ENCODE peak calls at places on chromosomes 11 and 22, in nine cellular contexts. H is right cardiac atrium; B is Caco-2; Z is tibial artery; V is heart left ventricle; D is effector memory CD4-positive, alpha-beta T cell; A is fibroblast of lung; M is thoracic aorta; O is aorta. X is an unnamed sample. For H3K4me1, the result is how much of the 10 kb centered on the place peaks cover.

GRCh38 chr11:33052241-33052640 is 12.9 kb downstream of the TCP11L1 start:
- DNase-seq in H (no peak), B (no peak), Z (no peak), V (no peak), D (no peak), A (no peak), M (no peak), O (no peak), X (no peak)

GRCh38 chr22:33409134-33409533 is 351.0 kb upstream of the SYN3 start:
- DNase-seq in H (no peak), B (no peak), Z (no peak), V (no peak), D (no peak), A (no peak), M (no peak), O (no peak), X (no peak)

GRCh38 chr11:37747121-37747520 is 1149.1 kb upstream of the RAG2 start:
- DNase-seq in H (no peak), B (no peak), Z (no peak), V (no peak), D (no peak), A (peak), M (no peak), O (no peak), X (no peak)

GRCh38 chr22:25202290-25202921 is 2.7 kb downstream of the CRYBB3 start:
- DNase-seq in H (no peak), B (peak), Z (peak), V (peak), D (peak), A (peak), M (no peak), O (peak), X (peak)

GRCh38 chr11:134481135-134481534 is 69.1 kb upstream of the B3GAT1 start:
- DNase-seq in H (no peak), B (no peak), Z (no peak), V (no peak), D (no peak), A (no peak), M (no peak), O (no peak), X (no peak)

GRCh38 chr22:46087816-46088277 is 62.5 kb upstream of the PPARA start:
- DNase-seq in H (peak), B (no peak), Z (peak), V (peak), D (no peak), A (peak), M (peak), O (peak), X (peak)

GRCh38 chr11:104572279-104572678 is 326.0 kb downstream of the CASP12 start:
- DNase-seq in H (no peak), B (no peak), Z (no peak), V (no peak), D (no peak), A (peak), M (no peak), O (no peak), X (no peak)

GRCh38 chr11:4022669-4023068 is 71.9 kb upstream of the RRM1 start:
- DNase-seq in H (no peak), B (no peak), Z (no peak), V (no peak), D (no peak), A (no peak), M (no peak), O (no peak), X (no peak)

GRCh38 chr11:22875869-22876473 is 15.7 kb upstream of the CCDC179 start:
- DNase-seq in H (peak), B (peak), Z (peak), V (peak), D (peak), A (peak), M (peak), O (no peak), X (peak)

GRCh38 chr11:120956710-120957500 is 67.0 kb upstream of the TBCEL start:
- DNase-seq in H (no peak), B (no peak), Z (no peak), V (no peak), D (no peak), A (no peak), M (no peak), O (no peak), X (no peak)

GRCh38 chr22:27670701-27671412 is 130.7 kb downstream of the MN1 start:
- DNase-seq in H (peak), B (peak), Z (no peak), V (peak), D (no peak), A (no peak), M (no peak), O (no peak), X (peak)

GRCh38 chr22:30337461-30337778 is 10.7 kb upstream of the TBC1D10A start:
- DNase-seq in H (no peak), B (no peak), Z (no peak), V (no peak), D (no peak), A (no peak), M (no peak), O (no peak), X (no peak)

GRCh38 chr11:72589802-72590761 is 84.1 kb downstream of the PDE2A start:
- DNase-seq in H (no peak), B (peak), Z (no peak), V (no peak), D (peak), A (peak), M (no peak), O (peak), X (peak)

GRCh38 chr22:29975494-29975893 is 92.5 kb downstream of the MTMR3 start:
- DNase-seq in H (no peak), B (no peak), Z (no peak), V (no peak), D (no peak), A (no peak), M (no peak), O (no peak), X (no peak)

GRCh38 chr22:22535662-22536061 is 15.6 kb upstream of the ZNF280A start:
- DNase-seq in H (no peak), B (no peak), Z (no peak), V (no peak), D (no peak), A (no peak), M (no peak), O (no peak), X (no peak)

DNA sequence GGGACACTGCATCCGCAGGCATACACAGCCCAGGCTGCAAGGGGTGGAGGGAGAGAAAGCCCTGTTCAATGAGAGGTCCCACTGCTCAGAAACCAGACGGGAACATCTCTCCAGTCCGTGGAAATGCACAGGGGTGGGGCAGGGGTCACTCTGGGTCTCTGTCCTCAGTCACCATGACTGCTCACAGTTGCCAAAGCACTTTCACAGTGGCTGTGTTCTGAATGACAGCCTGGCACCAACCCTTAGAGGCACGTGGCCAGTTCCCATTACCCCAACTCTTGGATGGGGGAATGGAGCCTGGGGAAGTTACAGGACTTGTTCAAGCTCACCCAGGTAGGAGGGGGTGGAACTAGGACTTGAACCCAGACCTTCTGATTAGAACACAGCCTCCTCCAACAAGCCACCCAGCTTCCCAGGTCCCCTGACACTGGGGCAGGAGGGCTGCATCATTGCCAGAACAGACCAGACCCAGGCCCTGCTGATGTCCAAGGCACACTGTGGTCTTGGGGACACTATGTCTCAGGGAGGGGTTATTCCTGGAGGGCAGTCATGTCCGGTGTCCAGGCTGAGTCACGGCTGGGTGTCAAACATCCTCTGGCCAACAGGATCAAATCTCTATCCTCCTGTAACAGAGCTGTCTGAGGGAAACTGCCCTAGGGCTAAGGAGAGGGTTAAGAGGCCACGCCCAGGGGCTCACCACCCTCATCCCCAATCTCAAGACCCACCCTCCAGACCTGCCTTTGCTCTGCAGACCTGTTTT is 8.2 kb downstream of the ZNF70 start:
- DNase-seq in H (peak), B (no peak), Z (no peak), V (peak), D (no peak), A (no peak), M (no peak), O (no peak), X (no peak)
- H3K4me1 ChIP-seq in H (under half), B (under half), Z (under half), V (under half), D (under half), A (under half), M (under half), O (under half), X (under half)

DNA sequence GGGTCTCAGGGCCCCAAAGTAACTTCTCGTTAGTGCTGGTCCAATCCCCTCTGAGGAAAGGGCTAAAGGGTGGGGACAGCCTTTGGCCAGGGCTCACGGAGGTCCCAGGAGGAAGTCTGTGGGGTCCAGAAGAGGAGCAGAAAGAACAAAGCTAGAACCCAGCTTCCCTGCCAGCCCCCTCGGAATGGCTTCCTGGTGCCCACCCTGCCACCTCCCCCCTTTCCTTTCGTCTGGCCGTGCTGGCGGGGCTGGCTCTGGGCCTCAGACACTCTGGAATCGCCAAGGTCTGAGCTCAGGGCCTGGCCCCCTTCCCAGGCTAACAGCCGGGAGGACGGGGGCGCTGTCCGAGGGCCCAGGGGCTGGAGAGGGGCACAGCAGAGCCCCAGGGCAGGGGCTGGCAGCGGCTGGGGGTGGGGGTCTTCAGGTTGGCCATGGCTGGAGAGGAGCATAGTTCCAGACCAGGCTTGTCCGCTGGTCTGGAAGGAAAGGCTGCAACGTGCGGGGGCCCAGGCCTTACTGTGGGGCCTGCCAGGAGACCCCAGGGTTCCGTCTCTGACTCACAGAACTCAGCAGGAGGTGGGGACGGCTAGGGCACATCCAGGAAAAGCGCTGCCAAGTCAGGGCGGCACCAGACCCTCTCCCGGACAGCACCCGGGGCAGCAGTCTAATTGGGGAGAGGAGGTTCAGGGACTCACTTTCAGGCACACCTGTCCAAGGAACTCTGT is 788 bp upstream of the LTBP3 start:
- DNase-seq in H (peak), B (no peak), Z (peak), V (peak), D (no peak), A (peak), M (peak), O (peak), X (peak)
- H3K4me1 ChIP-seq in H (under half), B (half or more), Z (under half), V (half or more), D (under half), A (under half), M (under half), O (under half), X (half or more)

DNA sequence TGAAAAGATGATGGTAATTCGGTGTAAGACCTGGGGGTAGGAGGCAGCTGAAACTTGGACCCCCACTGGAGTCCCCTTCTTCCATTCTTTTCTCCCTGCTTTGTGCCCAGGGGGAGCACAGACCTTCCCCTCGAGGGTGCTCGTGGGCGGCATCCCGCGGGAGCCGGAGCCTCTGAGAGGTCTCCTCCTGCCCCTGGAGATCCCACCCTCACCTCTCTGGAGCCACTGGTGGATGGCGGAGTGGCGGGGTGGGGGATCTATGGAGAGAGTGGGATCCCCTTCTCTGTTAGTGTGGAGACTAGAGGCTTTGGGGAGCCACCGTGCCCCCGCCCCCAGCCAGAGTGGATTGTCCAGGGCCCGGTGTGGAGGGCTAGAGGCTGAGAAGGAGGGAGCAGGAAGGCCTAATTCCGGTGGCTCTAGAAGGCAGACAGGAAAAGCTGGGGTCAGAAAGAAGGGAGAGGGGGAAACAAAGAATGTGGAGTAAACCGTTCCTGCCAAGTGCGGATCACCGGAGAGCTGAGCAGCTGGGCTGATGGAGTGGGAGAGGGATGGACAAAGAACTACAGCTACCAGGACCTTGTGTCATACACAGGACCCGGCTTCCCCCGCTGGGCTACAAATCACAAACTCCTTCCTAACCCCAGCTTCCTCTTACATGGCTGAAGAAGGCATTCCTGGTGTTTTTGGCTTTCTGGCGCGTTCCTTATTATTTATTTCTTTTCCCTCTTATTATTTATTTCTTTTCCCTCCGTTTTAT is 41.9 kb downstream of the KCNJ1 start:
- DNase-seq in H (no peak), B (no peak), Z (no peak), V (no peak), D (no peak), A (no peak), M (no peak), O (no peak), X (no peak)
- H3K4me1 ChIP-seq in H (under half), B (under half), Z (under half), V (under half), D (under half), A (under half), M (under half), O (under half), X (under half)

DNA sequence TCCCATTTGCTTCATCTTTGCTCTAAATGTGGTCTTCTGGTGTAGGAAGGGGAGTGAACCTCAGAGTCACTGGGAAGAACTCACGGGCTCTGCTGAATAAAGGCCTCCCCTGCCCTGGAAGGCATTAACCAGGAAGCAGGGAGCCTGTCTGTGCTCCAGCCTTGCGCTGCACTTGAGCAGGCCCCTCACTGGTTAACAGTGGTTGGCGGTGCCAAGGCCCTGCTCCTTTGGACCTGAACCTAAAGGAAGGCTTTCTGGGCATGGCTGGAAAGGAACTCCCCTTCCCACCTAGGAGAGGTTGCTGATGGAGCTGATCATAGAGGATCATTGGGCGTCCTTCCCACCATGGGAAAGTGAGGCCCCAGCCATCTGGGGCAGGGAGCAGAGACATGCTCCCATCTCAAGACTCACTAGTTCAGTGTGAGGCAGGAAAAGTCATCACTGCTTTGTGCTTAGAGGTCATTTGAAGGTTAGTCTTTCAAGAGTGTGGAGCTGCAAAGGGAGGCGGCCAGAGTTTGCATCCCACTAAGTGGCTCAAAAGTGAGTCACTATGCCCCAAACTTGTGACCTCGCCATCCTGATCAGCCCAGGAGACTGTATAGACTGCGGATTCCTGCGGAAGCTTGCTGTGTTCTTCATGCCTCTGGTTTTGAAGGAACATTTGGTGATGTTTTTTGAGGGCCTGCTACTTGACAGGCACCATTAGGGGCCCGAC is 50.4 kb downstream of the DBX1 start:
- DNase-seq in H (no peak), B (no peak), Z (no peak), V (no peak), D (no peak), A (peak), M (no peak), O (no peak), X (no peak)
- H3K4me1 ChIP-seq in H (under half), B (under half), Z (under half), V (under half), D (under half), A (under half), M (under half), O (under half), X (under half)

GRCh38 chr11:96015911-96016565 is 92.1 kb upstream of the MTMR2 start:
- DNase-seq in H (no peak), B (no peak), Z (no peak), V (no peak), D (peak), A (no peak), M (no peak), O (no peak), X (no peak)
- H3K4me1 ChIP-seq in H (under half), B (under half), Z (under half), V (under half), D (under half), A (under half), M (under half), O (under half), X (under half)

GRCh38 chr11:68125164-68125563 is 4.0 kb upstream of the CHKA start:
- DNase-seq in H (no peak), B (no peak), Z (no peak), V (no peak), D (no peak), A (no peak), M (no peak), O (peak), X (no peak)
- H3K4me1 ChIP-seq in H (under half), B (half or more), Z (under half), V (under half), D (under half), A (under half), M (under half), O (under half), X (under half)

GRCh38 chr22:41481131-41481830 is 12.4 kb downstream of the ACO2 start:
- DNase-seq in H (no peak), B (no peak), Z (peak), V (peak), D (no peak), A (peak), M (peak), O (peak), X (no peak)
- H3K4me1 ChIP-seq in H (under half), B (under half), Z (under half), V (half or more), D (under half), A (under half), M (under half), O (under half), X (half or more)

DNA sequence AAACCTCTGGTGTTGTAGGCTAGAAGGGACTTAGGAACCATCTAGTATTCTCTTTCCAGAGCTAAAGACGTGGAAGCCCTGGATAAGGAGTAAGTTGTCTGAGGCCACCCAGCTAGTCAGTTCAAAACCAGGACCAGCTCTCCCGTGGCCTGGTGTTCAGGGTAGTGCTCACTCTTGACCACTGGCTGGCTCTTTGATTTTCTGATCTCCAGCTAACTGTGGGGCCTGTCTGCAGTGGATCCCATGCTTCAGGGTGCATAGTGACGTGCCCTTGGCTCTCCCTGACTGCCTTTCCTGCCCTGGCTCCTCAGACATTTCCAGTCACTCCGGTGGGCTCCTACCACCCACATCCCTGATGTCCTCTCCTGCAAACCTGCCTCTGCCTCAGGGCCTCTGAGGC is 1.3 kb downstream of the CLMP start:
- DNase-seq in H (no peak), B (no peak), Z (no peak), V (no peak), D (no peak), A (no peak), M (no peak), O (no peak), X (no peak)
- H3K4me1 ChIP-seq in H (under half), B (under half), Z (under half), V (under half), D (under half), A (under half), M (under half), O (under half), X (half or more)

DNA sequence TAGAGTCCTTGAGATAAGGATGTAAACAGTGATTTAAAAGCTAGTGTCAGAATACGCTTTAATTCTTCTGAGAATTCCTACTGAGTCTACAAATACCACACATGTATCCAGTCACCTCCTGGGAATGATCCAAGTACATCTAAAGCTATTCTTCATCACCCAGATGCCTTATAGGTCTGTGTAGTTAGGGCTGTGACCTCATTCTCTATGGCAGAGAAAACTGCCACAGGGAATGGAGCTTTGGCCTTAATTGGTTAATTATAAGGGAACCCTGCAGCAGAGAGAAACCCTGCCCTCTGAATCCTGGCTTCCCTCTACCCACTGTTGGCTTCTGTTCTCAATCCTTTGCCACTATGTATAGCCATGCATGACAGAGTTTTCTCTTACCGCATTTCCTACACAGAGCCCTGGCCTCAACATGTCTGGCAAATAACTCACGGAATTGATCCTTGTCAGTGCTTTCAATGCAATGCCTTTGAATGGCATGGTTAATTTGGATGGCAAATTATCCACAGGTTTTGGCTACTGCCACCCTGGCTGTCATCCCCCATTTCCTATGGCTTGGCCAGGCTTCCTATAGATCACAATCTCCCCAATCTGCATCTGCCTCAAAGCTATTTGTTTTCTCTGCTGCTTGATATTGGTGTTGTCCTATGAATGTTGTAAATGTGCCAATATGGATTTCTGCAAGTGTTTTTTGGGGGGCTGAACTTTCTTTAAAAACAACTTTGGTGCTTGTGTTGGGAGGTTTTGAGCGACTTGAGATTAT is 2.9 kb downstream of the DIXDC1 start:
- DNase-seq in H (no peak), B (no peak), Z (no peak), V (no peak), D (no peak), A (peak), M (no peak), O (no peak), X (no peak)
- H3K4me1 ChIP-seq in H (under half), B (under half), Z (under half), V (under half), D (under half), A (under half), M (under half), O (under half), X (half or more)

X was measured in stomach.